ENCODE peak calls at places on chromosomes 13 and 19, in six cellular contexts. X, V, G, T, E and S are unnamed samples.

GRCh38 chr13:110471156-110471832 is 90.2 kb downstream of the RAB20 start:
- DNase-seq in X (no peak), E (no peak), T (no peak), V (no peak), G (no peak), S (no peak)

GRCh38 chr13:93039131-93039530 is 187.5 kb upstream of the GPC6 start:
- DNase-seq in X (no peak), T (no peak), E (no peak), G (no peak), V (no peak), S (no peak)

GRCh38 chr13:106284358-106284757 is 251.1 kb downstream of the EFNB2 start:
- DNase-seq in G (no peak), T (no peak), V (no peak), E (peak; percentile 98), X (no peak), S (no peak)

GRCh38 chr13:101139076-101139475 is 277.2 kb downstream of the NALCN start:
- DNase-seq in X (no peak), T (no peak), V (no peak), G (no peak), E (no peak), S (no peak)

GRCh38 chr19:5686647-5687359 is 3.3 kb upstream of the RPL36 start:
- DNase-seq in T (peak; percentile 94), X (peak; percentile 99), V (peak; percentile 94), E (peak; percentile 70), G (peak; percentile 98), S (peak; percentile 96)

GRCh38 chr13:37225414-37226047 is 120.1 kb upstream of the CSNK1A1L start:
- DNase-seq in T (no peak), X (no peak), E (no peak), V (no peak), G (no peak), S (no peak)

GRCh38 chr13:30864352-30865130 is 41.5 kb upstream of the MEDAG start:
- DNase-seq in E (no peak), G (peak; percentile 18), X (no peak), T (no peak), V (no peak), S (no peak)

GRCh38 chr13:98222816-98223215 is 45.7 kb upstream of the RNF113B start:
- DNase-seq in T (no peak), V (no peak), X (no peak), G (no peak), E (no peak), S (no peak)

GRCh38 chr13:31982540-31982939 is 49.0 kb upstream of the FRY start:
- DNase-seq in T (peak; percentile 87), E (peak; percentile 88), G (no peak), X (peak; percentile 87), V (peak; percentile 59), S (peak; percentile 74)

GRCh38 chr13:113320226-113320875 is 23.3 kb downstream of the LAMP1 start:
- DNase-seq in E (no peak), T (no peak), V (no peak), X (no peak), G (no peak), S (no peak)

GRCh38 chr19:5534787-5535586 is 32.8 kb downstream of the TINCR start:
- DNase-seq in V (no peak), G (no peak), E (no peak), X (no peak), T (no peak), S (no peak)

GRCh38 chr19:556611-557382 is 12.9 kb downstream of the GZMM start:
- DNase-seq in G (no peak), X (no peak), T (no peak), V (peak; percentile 6), E (no peak), S (no peak)

GRCh38 chr19:16588824-16589577 is 16.8 kb upstream of the SLC35E1 start:
- DNase-seq in X (no peak), E (no peak), T (no peak), V (no peak), G (no peak), S (no peak)

GRCh38 chr19:5340637-5341447 is at the start of gene PTPRS:
- DNase-seq in T (peak; percentile 59), G (peak; percentile 96), E (no peak), V (peak; percentile 30), X (peak; percentile 77), S (peak; percentile 87)

GRCh38 chr13:97743946-97744345 is 209.5 kb upstream of the IPO5 start:
- DNase-seq in X (no peak), E (no peak), T (no peak), G (no peak), V (no peak), S (no peak)

GRCh38 chr19:8352134-8352827 is 9.2 kb upstream of the KANK3 start:
- DNase-seq in G (peak; percentile 50), V (no peak), T (no peak), X (no peak), E (no peak), S (no peak)

GRCh38 chr19:18607222-18608101 is 863 bp upstream of the CRLF1 start:
- DNase-seq in G (peak; percentile 59), T (no peak), X (no peak), V (no peak), E (no peak), S (no peak)

GRCh38 chr19:48355555-48355954 is 8.2 kb downstream of the TMEM143 start:
- DNase-seq in T (no peak), X (no peak), V (no peak), E (no peak), G (peak; percentile 24), S (no peak)

GRCh38 chr19:10916602-10917001 is 11.8 kb downstream of the YIPF2 start:
- DNase-seq in G (no peak), X (no peak), E (peak; percentile 28), V (no peak), T (no peak), S (no peak)

GRCh38 chr13:97348569-97349100 is 85.3 kb upstream of the RAP2A start:
- DNase-seq in T (no peak), V (no peak), E (peak; percentile 22), X (no peak), G (no peak), S (no peak)

GRCh38 chr13:21663197-21663596 is 7.7 kb upstream of the FGF9 start:
- DNase-seq in E (no peak), X (no peak), T (no peak), G (no peak), V (no peak), S (no peak)

GRCh38 chr19:21202865-21203494 is 61.1 kb downstream of the ZNF431 start:
- DNase-seq in X (no peak), E (peak; percentile 40), V (no peak), G (peak; percentile 65), T (no peak), S (no peak)

GRCh38 chr13:110555601-110556223 is 5.8 kb downstream of the RAB20 start:
- DNase-seq in G (no peak), T (peak; percentile 54), X (peak; percentile 70), E (peak; percentile 93), V (no peak), S (no peak)

DNA sequence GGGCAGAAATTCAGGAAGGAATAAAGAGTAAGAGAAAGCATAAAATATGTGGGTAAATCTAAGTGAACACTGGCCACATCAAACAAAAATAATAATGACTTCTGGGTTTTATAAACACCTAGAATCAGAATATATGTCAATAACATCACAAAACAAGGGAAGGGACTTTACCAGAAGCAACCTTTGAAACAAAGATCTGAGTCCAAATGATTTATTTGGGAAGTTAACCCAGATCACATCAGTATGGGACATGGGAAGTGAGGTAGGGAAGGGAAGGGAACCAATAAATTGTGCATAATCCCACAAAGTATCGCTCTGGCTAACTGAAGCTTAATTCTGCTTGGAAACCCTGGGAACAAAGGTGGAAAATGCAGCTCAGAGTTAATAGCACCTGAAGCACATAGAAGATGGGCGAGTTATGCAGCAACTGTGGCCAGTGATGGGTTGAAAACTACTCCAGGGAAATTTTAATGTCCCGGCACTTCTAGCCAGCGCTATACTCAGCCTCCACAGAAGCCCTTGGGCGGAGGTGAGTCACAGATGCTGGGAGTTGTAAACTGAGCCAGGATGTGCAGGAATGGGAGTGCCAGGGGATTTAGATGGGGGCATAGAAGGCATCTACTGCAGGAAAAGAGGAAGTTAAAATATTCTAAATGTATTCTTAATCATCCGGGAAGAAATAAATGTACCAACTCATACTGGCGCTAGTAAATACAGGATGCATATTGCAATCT is 34.3 kb upstream of the CEBPG start:
- DNase-seq in T (no peak), V (no peak), E (peak; percentile 76), G (no peak), X (no peak), S (no peak)
- H3K27me3 ChIP-seq in T (no peaks in the 10 kb centered on the region), V (no peaks in the 10 kb centered on the region), E (peaks cover 17% of the 10 kb centered on the region), G (peaks cover 22% of the 10 kb centered on the region), X (peaks cover 16% of the 10 kb centered on the region), S (peaks cover 19% of the 10 kb centered on the region)

GRCh38 chr13:33231339-33231738 is 54.2 kb downstream of the STARD13 start:
- DNase-seq in E (no peak), G (no peak), T (no peak), V (no peak), X (no peak), S (no peak)

GRCh38 chr13:33227927-33228644 is 57.5 kb downstream of the STARD13 start:
- DNase-seq in V (peak; percentile 25), G (no peak), X (no peak), E (no peak), T (no peak), S (no peak)

GRCh38 chr13:33228645-33229445 is 56.7 kb downstream of the STARD13 start:
- DNase-seq in T (no peak), X (no peak), V (no peak), E (no peak), G (peak; percentile 51), S (peak; percentile 82)

GRCh38 chr13:33229446-33230177 is 55.9 kb downstream of the STARD13 start:
- DNase-seq in E (no peak), G (peak; percentile 10), V (peak; percentile 39), T (no peak), X (no peak), S (no peak)

GRCh38 chr13:33230178-33230881 is 55.2 kb downstream of the STARD13 start:
- DNase-seq in V (no peak), G (no peak), E (no peak), X (no peak), T (no peak), S (no peak)
- H3K4me3 ChIP-seq in V (no peak overlapping the region), G (no peak overlapping the region), E (no peak overlapping the region), X (no peak overlapping the region), T (no peak overlapping the region), S (no peak overlapping the region)

GRCh38 chr19:58516246-58516836 is 3.3 kb downstream of the ZBTB45 start:
- DNase-seq in E (no peak), X (no peak), G (no peak), V (no peak), T (no peak), S (no peak)
- H3K4me1 ChIP-seq in E (peaks cover 10% of the 10 kb centered on the region), X (peaks cover 73% of the 10 kb centered on the region), G (peaks cover 16% of the 10 kb centered on the region), V (peaks cover 40% of the 10 kb centered on the region), T (peaks cover 9% of the 10 kb centered on the region), S (peaks cover 9% of the 10 kb centered on the region)

GRCh38 chr13:25171517-25172302 is at the start of gene AMER2:
- DNase-seq in G (peak; percentile 86), E (no peak), T (no peak), V (no peak), X (no peak), S (no peak)
- H3K27me3 ChIP-seq in G (peaks cover 77% of the 10 kb centered on the region), E (peaks cover 55% of the 10 kb centered on the region), T (peaks cover 3% of the 10 kb centered on the region), V (peaks cover 36% of the 10 kb centered on the region), X (peaks cover 83% of the 10 kb centered on the region), S (peaks cover 54% of the 10 kb centered on the region)